ENCODE peak calls at places on chromosome 14, in eight cellular contexts. E is EL; M is MM.1S; X is posterior cingulate gyrus; J is stimulated activated CD8-positive, alpha-beta memory T cell treated with anti-CD3 and anti-CD28 coated beads, Interleukin-12 subunit alpha, Interleukin-12 subunit beta, amount 100 ng/mL, for 4 hours; K is progenitor cell of endocrine pancreas; R is ACHN; V is heart left ventricle. U is an unnamed sample.

GRCh38 chr14:96303981-96304380 is 48.0 kb downstream of the BDKRB1 start:
- DNase-seq in E (no peak), M (no peak), X (no peak), J (no peak), K (no peak), R (no peak), V (no peak), U (no peak)

GRCh38 chr14:71933026-71933587 is 878 bp downstream of the RGS6 start:
- DNase-seq in E (no peak), M (no peak), X (peak), J (no peak), K (no peak), R (no peak), V (no peak), U (no peak)

GRCh38 chr14:74459289-74459946 is 33.4 kb upstream of the SYNDIG1L start:
- DNase-seq in E (peak), M (no peak), X (no peak), J (no peak), K (peak), R (peak), V (no peak), U (no peak)

GRCh38 chr14:72420749-72421452 is 473.0 kb downstream of the DPF3 start:
- DNase-seq in E (peak), M (peak), X (peak), J (peak), K (peak), R (peak), V (peak), U (no peak)

GRCh38 chr14:95664046-95664445 is 22.2 kb upstream of the TCL1B start:
- DNase-seq in E (no peak), M (no peak), X (no peak), J (no peak), K (no peak), R (no peak), V (no peak), U (no peak)

GRCh38 chr14:103847954-103848719 is 762 bp upstream of the PPP1R13B start:
- DNase-seq in E (no peak), M (peak), X (peak), J (no peak), K (peak), R (no peak), V (no peak), U (no peak)

GRCh38 chr14:34013714-34014055 is 62.8 kb upstream of the EGLN3 start:
- DNase-seq in E (no peak), M (no peak), X (no peak), J (no peak), K (no peak), R (no peak), V (no peak), U (no peak)

GRCh38 chr14:72638021-72638420 is 255.9 kb downstream of the DPF3 start:
- DNase-seq in E (peak), M (no peak), X (no peak), J (no peak), K (no peak), R (peak), V (no peak), U (no peak)

GRCh38 chr14:85421166-85421877 is 108.6 kb upstream of the FLRT2 start:
- DNase-seq in E (peak), M (no peak), X (no peak), J (no peak), K (no peak), R (no peak), V (no peak), U (peak)

GRCh38 chr14:71586131-71586893 is 345.9 kb upstream of the RGS6 start:
- DNase-seq in E (peak), M (no peak), X (peak), J (no peak), K (no peak), R (no peak), V (no peak), U (no peak)

GRCh38 chr14:68020999-68021663 is 201.6 kb downstream of the RAD51B start:
- DNase-seq in E (no peak), M (no peak), X (no peak), J (no peak), K (no peak), R (no peak), V (no peak), U (no peak)

GRCh38 chr14:53399057-53399456 is 245.9 kb upstream of the DDHD1 start:
- DNase-seq in E (peak), M (no peak), X (no peak), J (no peak), K (no peak), R (no peak), V (no peak), U (no peak)

GRCh38 chr14:56949828-56950227 is 139.5 kb upstream of the OTX2 start:
- DNase-seq in E (peak), M (no peak), X (no peak), J (no peak), K (no peak), R (no peak), V (no peak), U (no peak)

GRCh38 chr14:104293851-104294627 is 155.7 kb downstream of the KIF26A start:
- DNase-seq in E (no peak), M (no peak), X (peak), J (no peak), K (no peak), R (no peak), V (peak), U (peak)

GRCh38 chr14:91068642-91069041 is 8.2 kb upstream of the RPS6KA5 start:
- DNase-seq in E (no peak), M (no peak), X (no peak), J (no peak), K (no peak), R (no peak), V (no peak), U (no peak)

GRCh38 chr14:102490456-102490855 is 19.1 kb downstream of the ANKRD9 start:
- DNase-seq in E (no peak), M (no peak), X (peak), J (no peak), K (no peak), R (no peak), V (no peak), U (no peak)

GRCh38 chr14:73717247-73717646 is 3.1 kb upstream of the PNMA1 start:
- DNase-seq in E (peak), M (no peak), X (no peak), J (no peak), K (no peak), R (no peak), V (no peak), U (no peak)

GRCh38 chr14:90111895-90112534 is 50.2 kb downstream of the KCNK13 start:
- DNase-seq in E (peak), M (no peak), X (no peak), J (no peak), K (no peak), R (peak), V (no peak), U (no peak)

GRCh38 chr14:73823339-73823885 is 28.2 kb upstream of the PTGR2 start:
- DNase-seq in E (no peak), M (no peak), X (no peak), J (no peak), K (no peak), R (no peak), V (no peak), U (no peak)

GRCh38 chr14:73764881-73765280 is 50.7 kb upstream of the PNMA1 start:
- DNase-seq in E (no peak), M (no peak), X (no peak), J (no peak), K (no peak), R (no peak), V (no peak), U (no peak)

GRCh38 chr14:61549425-61549824 is 145.9 kb upstream of the HIF1A start:
- DNase-seq in E (peak), M (no peak), X (no peak), J (no peak), K (no peak), R (no peak), V (no peak), U (no peak)

GRCh38 chr14:75609606-75610476 is 31.4 kb downstream of the FLVCR2 start:
- DNase-seq in E (no peak), M (no peak), X (no peak), J (no peak), K (no peak), R (no peak), V (no peak), U (no peak)